ENCODE peak calls at places on chromosomes 1 and 21, in nine cellular contexts. Y is upper lobe of right lung, I is natural killer cell, B is heart left ventricle, H is HL-60, F is psoas muscle, J is epithelial cell of esophagus, Q is Panc1, R is AG10803. X is an unnamed sample.

GRCh38 chr1:20641986-20642385 is 8.7 kb downstream of the PINK1 start:
- DNase-seq in Y (no peak), I (no peak), B (no peak), H (no peak), F (no peak), J (no peak), Q (no peak), R (no peak), X (no peak)

GRCh38 chr1:69673301-69673700 is 105.6 kb downstream of the LRRC7 start:
- DNase-seq in Y (no peak), I (no peak), B (no peak), H (no peak), F (no peak), J (no peak), Q (no peak), R (no peak), X (no peak)

GRCh38 chr1:116178837-116179236 is 67.6 kb downstream of the MAB21L3 start:
- DNase-seq in Y (no peak), I (no peak), B (no peak), H (no peak), F (no peak), J (no peak), Q (no peak), R (no peak), X (no peak)

GRCh38 chr1:19688041-19688842 is 23.6 kb downstream of the HTR6 start:
- DNase-seq in Y (no peak), I (peak; percentile 43), B (no peak), H (no peak), F (no peak), J (no peak), Q (no peak), R (no peak), X (no peak)

GRCh38 chr1:218171302-218171893 is 113.7 kb upstream of the RRP15 start:
- DNase-seq in Y (no peak), I (no peak), B (no peak), H (no peak), F (no peak), J (peak; percentile 45), Q (peak; percentile 38), R (peak; percentile 51), X (no peak)

GRCh38 chr1:164617607-164618564 is 58.9 kb downstream of the PBX1 start:
- DNase-seq in Y (no peak), I (no peak), B (no peak), H (no peak), F (no peak), J (peak; percentile 40), Q (peak; percentile 7), R (no peak), X (no peak)

GRCh38 chr1:21254335-21254951 is 35.8 kb downstream of the ECE1 start:
- DNase-seq in Y (no peak), I (no peak), B (peak; percentile 61), H (no peak), F (peak; percentile 72), J (no peak), Q (no peak), R (peak; percentile 42), X (no peak)

GRCh38 chr21:43824883-43825609 is 35.7 kb downstream of the RRP1 start:
- DNase-seq in Y (no peak), I (no peak), B (no peak), H (no peak), F (no peak), J (no peak), Q (no peak), R (no peak), X (no peak)

GRCh38 chr1:83508485-83509151 is 490.3 kb downstream of the TTLL7 start:
- DNase-seq in Y (no peak), I (no peak), B (peak; percentile 56), H (no peak), F (no peak), J (no peak), Q (no peak), R (peak; percentile 84), X (no peak)

GRCh38 chr1:184563308-184563707 is 176.5 kb downstream of the C1orf21 start:
- DNase-seq in Y (no peak), I (no peak), B (no peak), H (no peak), F (no peak), J (peak; percentile 33), Q (no peak), R (peak; percentile 37), X (no peak)

GRCh38 chr1:248375446-248375845 is at the start of gene OR2T6:
- DNase-seq in Y (no peak), I (no peak), B (no peak), H (no peak), F (no peak), J (no peak), Q (no peak), R (no peak), X (no peak)

GRCh38 chr1:182927693-182928433 is 25.1 kb downstream of the SHCBP1L start:
- DNase-seq in Y (no peak), I (no peak), B (no peak), H (no peak), F (no peak), J (no peak), Q (no peak), R (no peak), X (no peak)

GRCh38 chr1:40303051-40303771 is 13.9 kb downstream of the COL9A2 start:
- DNase-seq in Y (no peak), I (no peak), B (no peak), H (no peak), F (no peak), J (peak; percentile 13), Q (no peak), R (no peak), X (no peak)

GRCh38 chr1:29124366-29125236 is 898 bp upstream of the TMEM200B start:
- DNase-seq in Y (peak; percentile 77), I (peak; percentile 62), B (peak; percentile 90), H (peak; percentile 30), F (peak; percentile 86), J (peak; percentile 35), Q (no peak), R (peak; percentile 77), X (no peak)

GRCh38 chr1:179743679-179744400 is 749 bp downstream of the FAM163A start:
- DNase-seq in Y (no peak), I (no peak), B (no peak), H (no peak), F (no peak), J (no peak), Q (no peak), R (no peak), X (no peak)

GRCh38 chr21:31132574-31133242 is 94.4 kb upstream of the KRTAP19-8 start:
- DNase-seq in Y (no peak), I (no peak), B (no peak), H (peak; percentile 82), F (no peak), J (no peak), Q (no peak), R (peak; percentile 43), X (no peak)

GRCh38 chr1:86750530-86750929 is 46.2 kb downstream of the SH3GLB1 start:
- DNase-seq in Y (no peak), I (no peak), B (no peak), H (no peak), F (no peak), J (no peak), Q (no peak), R (no peak), X (no peak)

GRCh38 chr1:163361123-163361934 is 39.6 kb downstream of the NUF2 start:
- DNase-seq in Y (no peak), I (no peak), B (no peak), H (no peak), F (no peak), J (peak; percentile 47), Q (no peak), R (no peak), X (no peak)

GRCh38 chr21:14120091-14120734 is 90.5 kb downstream of the LIPI start:
- DNase-seq in Y (no peak), I (peak; percentile 21), B (no peak), H (peak; percentile 59), F (no peak), J (peak; percentile 44), Q (peak; percentile 28), R (peak; percentile 12), X (no peak)
- TF ChIP-seq CTCF in Y (peak; percentile 48), I (peak; percentile 55), B (peak; percentile 53), H (peak; percentile 80), F (peak; percentile 30), J (peak; percentile 52), Q (peak; percentile 84), R (peak; percentile 45), X (peak; percentile 48)

GRCh38 chr1:228986093-228986904 is 251.0 kb downstream of the RHOU start:
- DNase-seq in Y (no peak), I (no peak), B (peak; percentile 55), H (peak; percentile 53), F (peak; percentile 79), J (no peak), Q (no peak), R (no peak), X (no peak)
- TF ChIP-seq CTCF in Y (no peak), I (no peak), B (no peak), H (no peak), F (no peak), J (no peak), Q (no peak), R (no peak), X (no peak)

DNA sequence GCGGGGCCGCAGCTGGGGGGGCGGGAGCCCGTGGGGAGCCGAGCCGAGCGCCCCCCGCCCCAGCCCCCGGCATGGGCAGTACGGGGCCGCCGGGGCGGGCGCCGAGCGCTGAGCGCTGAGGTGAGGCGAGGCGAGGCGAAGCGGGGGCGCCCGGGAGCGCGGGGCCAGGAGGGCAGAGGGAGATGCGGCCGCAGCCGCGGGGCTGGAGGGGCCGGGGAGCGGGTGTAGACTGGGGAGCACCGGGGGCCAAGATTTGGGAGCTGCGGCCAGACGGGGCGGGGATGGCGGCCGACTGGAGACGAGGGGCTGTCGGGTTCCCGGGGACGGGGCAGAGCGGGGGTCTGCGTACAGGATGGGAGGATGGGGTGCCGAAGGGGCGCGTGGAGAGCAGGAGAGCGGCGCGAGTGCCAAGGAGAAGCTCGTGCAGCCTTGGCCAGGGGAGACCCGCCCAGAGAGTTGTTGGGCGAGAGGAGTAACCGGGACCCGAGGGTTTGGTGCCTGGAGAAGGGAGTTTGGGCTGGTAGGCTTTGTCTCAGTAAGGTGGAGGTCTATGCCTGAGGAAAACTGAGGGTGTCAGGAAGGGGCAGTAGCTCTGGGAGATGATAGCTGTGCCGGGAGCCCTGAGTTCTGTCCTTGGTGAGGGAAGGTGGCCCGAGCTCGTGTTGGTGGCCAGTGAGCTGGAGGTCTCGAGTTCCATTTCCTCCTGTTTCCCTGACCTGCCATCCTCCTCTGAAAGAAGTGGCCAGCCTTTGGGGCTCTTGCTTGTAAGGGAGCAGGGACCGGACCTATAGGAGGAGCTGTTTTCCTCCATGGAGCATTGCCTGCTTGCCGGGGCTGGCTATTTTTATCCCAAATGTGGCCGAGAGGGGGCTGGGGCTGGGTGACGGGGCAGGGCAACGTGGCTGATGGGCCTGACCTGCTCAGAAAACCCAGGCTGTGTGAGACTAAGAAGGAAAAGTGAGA is 539 bp downstream of the ATP8B2 start:
- DNase-seq in Y (no peak), I (no peak), B (peak; percentile 79), H (peak; percentile 35), F (peak; percentile 76), J (peak; percentile 51), Q (no peak), R (peak; percentile 92), X (peak; percentile 61)
- TF ChIP-seq CTCF in Y (peak; percentile 54), I (peak; percentile 17), B (peak; percentile 69), H (no peak), F (peak; percentile 24), J (peak; percentile 37), Q (peak; percentile 79), R (peak; percentile 68), X (peak; percentile 62)

GRCh38 chr1:2539312-2539907 is 9.3 kb upstream of the HES5 start:
- DNase-seq in Y (no peak), I (no peak), B (no peak), H (peak; percentile 52), F (no peak), J (no peak), Q (no peak), R (no peak), X (no peak)
- TF ChIP-seq CTCF in Y (peak; percentile 16), I (peak; percentile 11), B (peak; percentile 17), H (no peak), F (no peak), J (peak; percentile 26), Q (peak; percentile 76), R (no peak), X (peak; percentile 35)

X was measured in CD14-positive monocyte.